ENCODE peak calls at places on chromosomes 11 and 22, in seven cellular contexts. S is AG04449, C is transverse colon, M is brain microvascular endothelial cell, U is right atrium auricular region, L is sigmoid colon, X is WERI-Rb-1. J is an unnamed sample.

GRCh38 chr11:134360050-134360835 is 28.5 kb downstream of the GLB1L2 start:
- DNase-seq in S (no peak), L (peak), M (peak), C (peak), X (peak), U (peak), J (peak)

GRCh38 chr22:39117585-39118191 is 20.6 kb downstream of the APOBEC3H start:
- DNase-seq in M (peak), U (no peak), X (peak), S (no peak), L (peak), C (peak), J (no peak)

GRCh38 chr11:112963368-112963955 is 2.2 kb downstream of the NCAM1 start:
- DNase-seq in S (no peak), C (no peak), X (no peak), M (no peak), L (no peak), U (no peak), J (no peak)

GRCh38 chr11:128210148-128210940 is 377.0 kb downstream of the ETS1 start:
- DNase-seq in L (no peak), U (no peak), S (peak), M (peak), C (peak), X (no peak), J (no peak)

GRCh38 chr11:93330446-93330984 is at the start of gene DEUP1:
- DNase-seq in L (peak), S (no peak), M (no peak), U (no peak), C (peak), X (peak), J (no peak)

GRCh38 chr22:16608931-16609330 is 16.3 kb upstream of the CCT8L2 start:
- DNase-seq in L (no peak), M (no peak), C (no peak), U (no peak), X (no peak), S (no peak), J (no peak)

GRCh38 chr11:85961130-85961529 is 105.9 kb downstream of the CCDC83 start:
- DNase-seq in M (no peak), C (no peak), X (no peak), U (no peak), L (no peak), S (no peak), J (no peak)

GRCh38 chr22:35102663-35103062 is 36.7 kb downstream of the ISX start:
- DNase-seq in X (no peak), U (no peak), S (no peak), L (no peak), M (peak), C (peak), J (peak)

GRCh38 chr11:133070790-133071189 is 461.5 kb downstream of the OPCML start:
- DNase-seq in L (no peak), U (no peak), X (no peak), C (no peak), S (no peak), M (no peak), J (no peak)

GRCh38 chr11:133134561-133135173 is 397.6 kb downstream of the OPCML start:
- DNase-seq in L (peak), M (peak), X (peak), S (no peak), U (peak), C (peak), J (peak)

GRCh38 chr11:84865791-84866535 is 761.2 kb downstream of the DLG2 start:
- DNase-seq in L (no peak), U (no peak), C (no peak), M (no peak), S (no peak), X (no peak), J (no peak)

GRCh38 chr22:40116496-40117200 is 61.1 kb upstream of the TNRC6B start:
- DNase-seq in X (no peak), U (no peak), M (no peak), S (no peak), C (no peak), L (no peak), J (peak)

GRCh38 chr11:125223901-125224331 is 59.4 kb downstream of the PKNOX2 start:
- DNase-seq in M (no peak), C (no peak), S (no peak), X (no peak), L (no peak), U (no peak), J (no peak)

GRCh38 chr22:44407404-44408226 is 90.4 kb downstream of the RTL6 start:
- DNase-seq in S (no peak), M (no peak), U (no peak), L (peak), C (no peak), X (peak), J (no peak)

GRCh38 chr11:134578807-134579708 is 167.0 kb upstream of the B3GAT1 start:
- DNase-seq in X (peak), C (peak), L (peak), M (no peak), U (peak), S (no peak), J (no peak)

GRCh38 chr11:11876458-11876857 is 34.7 kb downstream of the USP47 start:
- DNase-seq in X (no peak), L (no peak), M (peak), U (no peak), S (no peak), C (no peak), J (no peak)

GRCh38 chr22:21823740-21824438 is 43.6 kb downstream of the MAPK1 start:
- DNase-seq in U (no peak), L (no peak), X (no peak), C (no peak), M (peak), S (no peak), J (no peak)

GRCh38 chr11:111629499-111629898 is 27.2 kb downstream of the SIK2 start:
- DNase-seq in C (no peak), L (no peak), M (no peak), X (no peak), U (no peak), S (no peak), J (no peak)

GRCh38 chr11:5807580-5807979 is 1.1 kb upstream of the OR52N2 start:
- DNase-seq in M (no peak), C (no peak), U (no peak), X (peak), L (no peak), S (no peak), J (no peak)

GRCh38 chr11:6650980-6651379 is 4.6 kb downstream of the DCHS1 start:
- DNase-seq in C (no peak), S (no peak), U (no peak), X (no peak), M (no peak), L (no peak), J (no peak)

GRCh38 chr11:83219095-83219494 is 25.6 kb downstream of the ANKRD42 start:
- DNase-seq in X (peak), L (no peak), M (no peak), C (no peak), U (no peak), S (no peak), J (no peak)

GRCh38 chr22:24760708-24761306 is 13.7 kb downstream of the PIWIL3 start:
- DNase-seq in M (no peak), S (no peak), X (no peak), U (no peak), C (no peak), L (no peak), J (no peak)

GRCh38 chr22:38081636-38081940 is 2.4 kb downstream of the SLC16A8 start:
- DNase-seq in S (no peak), U (no peak), X (no peak), M (no peak), L (peak), C (no peak), J (no peak)

GRCh38 chr22:38081941-38082828 is 1.8 kb downstream of the SLC16A8 start:
- DNase-seq in S (no peak), M (no peak), L (no peak), U (no peak), C (no peak), X (no peak), J (no peak)

GRCh38 chr22:38080847-38081635 is 2.9 kb downstream of the SLC16A8 start:
- DNase-seq in M (no peak), X (no peak), U (no peak), S (no peak), C (peak), L (no peak), J (no peak)

GRCh38 chr22:38079804-38080203 is 4.2 kb downstream of the SLC16A8 start:
- DNase-seq in U (no peak), M (no peak), S (no peak), C (no peak), L (no peak), X (no peak), J (no peak)

DNA sequence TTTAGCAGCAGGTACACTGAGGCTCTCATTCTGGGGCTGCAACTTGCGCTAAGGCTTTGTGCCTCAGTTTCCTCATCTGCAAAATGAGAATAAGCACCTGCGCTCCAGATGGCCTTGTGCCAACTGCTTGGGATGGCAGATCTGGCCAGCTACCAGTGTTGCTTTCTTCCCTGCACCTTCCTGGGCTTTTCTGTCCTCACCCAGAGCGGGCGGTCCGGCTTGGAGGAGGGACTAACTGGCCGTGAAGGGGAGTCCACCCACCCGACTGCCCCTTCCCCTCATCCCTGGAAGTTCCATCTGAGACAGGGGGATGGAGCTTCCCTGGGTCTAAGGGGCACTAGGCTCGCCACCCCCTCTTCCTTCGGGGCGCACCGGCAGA is 3.5 kb downstream of the SLC16A8 start:
- DNase-seq in L (no peak), S (no peak), X (no peak), C (no peak), M (no peak), U (no peak), J (no peak)
- H3K4me3 ChIP-seq in L (peak), S (no peak), X (no peak), C (no peak), M (no peak), U (peak), J (no peak)

GRCh38 chr22:30609260-30610185 is 2.5 kb downstream of the TCN2 start:
- DNase-seq in C (peak), M (peak), S (peak), L (peak), X (no peak), U (peak), J (no peak)
- H3K4me3 ChIP-seq in C (no peak), M (no peak), S (no peak), L (no peak), X (no peak), U (peak), J (no peak)

DNA sequence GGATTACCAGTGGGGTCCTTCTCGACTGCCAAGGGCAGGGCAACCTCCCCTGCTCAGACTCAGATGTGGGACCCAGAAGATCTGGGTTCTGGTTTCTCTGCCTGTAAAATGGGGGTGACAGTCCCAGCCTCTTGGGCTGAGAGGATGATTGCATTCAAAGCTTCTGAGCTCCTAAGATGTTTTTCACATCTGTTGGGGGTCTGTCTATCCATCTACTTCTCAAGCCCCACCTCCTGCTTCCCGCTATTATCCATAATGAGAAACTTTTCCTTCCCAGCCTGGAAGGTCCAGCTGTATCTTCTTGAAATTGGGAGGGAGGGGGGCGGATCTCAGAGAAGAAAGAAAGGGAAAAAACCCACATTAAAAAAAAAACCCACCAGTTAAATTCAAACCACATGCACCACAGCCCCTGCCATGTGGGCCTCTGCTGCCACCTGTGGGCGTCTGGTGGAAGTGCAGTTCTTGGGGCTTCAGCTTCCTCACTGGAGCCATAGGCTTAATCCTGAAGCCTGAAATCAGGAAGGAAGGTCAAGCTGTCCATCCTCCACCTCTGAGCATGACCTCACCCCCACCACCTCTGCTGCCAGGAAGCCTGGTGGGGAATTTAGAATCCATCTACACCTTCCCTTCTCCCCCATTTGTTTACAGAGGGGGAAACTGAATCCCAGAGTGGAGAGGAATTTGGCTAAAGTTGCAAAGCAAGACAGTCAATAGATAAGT is 27.3 kb downstream of the ARHGEF17 start:
- DNase-seq in U (peak), L (peak), M (peak), X (peak), S (no peak), C (peak), J (peak)
- H3K4me3 ChIP-seq in U (no peak), L (no peak), M (no peak), X (no peak), S (no peak), C (no peak), J (no peak)

GRCh38 chr11:65965986-65966762 is 4.6 kb downstream of the SART1 start:
- DNase-seq in L (no peak), X (no peak), M (no peak), U (no peak), C (no peak), S (no peak), J (no peak)
- H3K4me3 ChIP-seq in L (no peak), X (no peak), M (no peak), U (no peak), C (no peak), S (no peak), J (no peak)

GRCh38 chr11:76788661-76789442 is 5.7 kb downstream of the TSKU start:
- DNase-seq in X (no peak), S (no peak), L (peak), M (no peak), C (peak), U (no peak), J (no peak)
- H3K4me3 ChIP-seq in X (no peak), S (no peak), L (no peak), M (no peak), C (no peak), U (no peak), J (no peak)

GRCh38 chr22:20017622-20017958 is 967 bp upstream of the ARVCF start:
- DNase-seq in X (no peak), C (no peak), S (no peak), L (no peak), U (no peak), M (no peak), J (no peak)
- H3K4me3 ChIP-seq in X (peak), C (no peak), S (no peak), L (no peak), U (peak), M (no peak), J (peak)

GRCh38 chr22:23119492-23120414 is 22.0 kb downstream of the RSPH14 start:
- DNase-seq in S (no peak), U (no peak), X (no peak), M (peak), L (no peak), C (no peak), J (peak)
- H3K4me3 ChIP-seq in S (no peak), U (no peak), X (no peak), M (no peak), L (no peak), C (no peak), J (peak)

GRCh38 chr11:71325418-71326327 is 73.3 kb upstream of the SHANK2 start:
- DNase-seq in C (no peak), M (no peak), L (peak), X (no peak), U (no peak), S (no peak), J (no peak)
- H3K4me3 ChIP-seq in C (no peak), M (no peak), L (no peak), X (no peak), U (no peak), S (no peak), J (no peak)

J was measured in Jurkat, Clone E6-1.